ENCODE peak calls at places on chromosomes 4 and X, in five cellular contexts. U is ovary, S is adrenal gland, X is lower lobe of right lung, H is epithelial cell of esophagus. G is an unnamed sample.

GRCh38 chrX:53974529-53974928 is 69.7 kb downstream of the PHF8 start:
- DNase-seq in H (no peak), S (no peak), U (no peak), X (no peak), G (no peak)

GRCh38 chr4:87150498-87151261 is 69.7 kb downstream of the KLHL8 start:
- DNase-seq in X (no peak), S (peak), U (no peak), H (peak), G (no peak)

GRCh38 chrX:45517090-45517973 is 316.7 kb upstream of the DIPK2B start:
- DNase-seq in S (no peak), U (no peak), H (peak), X (no peak), G (peak)

GRCh38 chrX:151878574-151878973 is 34.1 kb upstream of the MAGEA4 start:
- DNase-seq in U (no peak), H (no peak), X (no peak), S (no peak), G (no peak)

GRCh38 chr4:71396382-71396781 is 57.6 kb downstream of the SLC4A4 start:
- DNase-seq in H (peak), U (no peak), S (no peak), X (no peak), G (no peak)

GRCh38 chr4:176964116-176964691 is 171.5 kb upstream of the VEGFC start:
- DNase-seq in S (no peak), H (peak), U (no peak), X (no peak), G (no peak)

GRCh38 chr4:120839624-120839973 is 82.9 kb downstream of the PRDM5 start:
- DNase-seq in S (no peak), U (no peak), X (no peak), H (no peak), G (no peak)

GRCh38 chrX:77785400-77785745 is 643 bp downstream of the ATRX start:
- DNase-seq in X (no peak), S (peak), U (no peak), H (peak), G (no peak)

GRCh38 chr4:107094332-107094731 is 58.2 kb upstream of the DKK2 start:
- DNase-seq in X (no peak), U (no peak), S (no peak), H (peak), G (peak)

GRCh38 chr4:83205760-83206159 is 78.8 kb downstream of the COQ2 start:
- DNase-seq in U (no peak), H (no peak), X (no peak), S (no peak), G (no peak)

GRCh38 chr4:73895201-73896177 is 26.3 kb downstream of the CXCL1 start:
- DNase-seq in X (no peak), U (no peak), H (no peak), S (no peak), G (no peak)

GRCh38 chr4:76691767-76692689 is 205.9 kb downstream of the SOWAHB start:
- DNase-seq in H (no peak), X (no peak), U (no peak), S (no peak), G (peak)

GRCh38 chr4:76723373-76723772 is 174.6 kb downstream of the SOWAHB start:
- DNase-seq in U (no peak), H (no peak), S (no peak), X (no peak), G (no peak)

GRCh38 chr4:163901305-163901704 is 406.8 kb downstream of the TMA16 start:
- DNase-seq in H (no peak), X (no peak), U (no peak), S (no peak), G (no peak)

GRCh38 chrX:82058728-82059127 is 856.8 kb downstream of the SH3BGRL start:
- DNase-seq in X (no peak), S (no peak), U (no peak), H (no peak), G (no peak)

GRCh38 chr4:145012841-145013240 is 85.2 kb downstream of the ANAPC10 start:
- DNase-seq in H (peak), S (peak), X (no peak), U (no peak), G (peak)

GRCh38 chr4:14000091-14000814 is 372.7 kb upstream of the BOD1L1 start:
- DNase-seq in S (no peak), U (no peak), H (peak), X (no peak), G (no peak)

GRCh38 chr4:78756721-78757120 is 19.4 kb upstream of the BMP2K start:
- DNase-seq in U (no peak), X (no peak), S (no peak), H (no peak), G (no peak)

GRCh38 chrX:100687128-100687527 is 43.1 kb downstream of the SRPX2 start:
- DNase-seq in X (no peak), S (no peak), H (no peak), U (no peak), G (no peak)

GRCh38 chr4:165208741-165209388 is 1.5 kb downstream of the KLHL2 start:
- DNase-seq in X (no peak), S (no peak), U (no peak), H (peak), G (no peak)

GRCh38 chrX:130625381-130625780 is 223.6 kb downstream of the RBMX2 start:
- DNase-seq in S (no peak), H (no peak), X (no peak), U (no peak), G (no peak)

GRCh38 chr4:90126805-90127204 is 389 bp upstream of the CCSER1 start:
- DNase-seq in H (no peak), S (no peak), U (no peak), X (no peak), G (no peak)
- H3K4me3 ChIP-seq in H (no peak), S (no peak), U (peak), X (peak), G (peak)

GRCh38 chr4:26458104-26458503 is 32.2 kb downstream of the CCKAR start:
- DNase-seq in X (no peak), S (no peak), H (no peak), U (no peak), G (no peak)

GRCh38 chr4:26457412-26457811 is 32.9 kb downstream of the CCKAR start:
- DNase-seq in X (no peak), U (no peak), H (no peak), S (no peak), G (no peak)

GRCh38 chr4:26452565-26453531 is 37.4 kb downstream of the CCKAR start:
- DNase-seq in X (no peak), U (no peak), H (peak), S (no peak), G (no peak)

GRCh38 chr4:26455571-26455970 is 34.7 kb downstream of the CCKAR start:
- DNase-seq in H (no peak), S (no peak), X (no peak), U (no peak), G (no peak)

DNA sequence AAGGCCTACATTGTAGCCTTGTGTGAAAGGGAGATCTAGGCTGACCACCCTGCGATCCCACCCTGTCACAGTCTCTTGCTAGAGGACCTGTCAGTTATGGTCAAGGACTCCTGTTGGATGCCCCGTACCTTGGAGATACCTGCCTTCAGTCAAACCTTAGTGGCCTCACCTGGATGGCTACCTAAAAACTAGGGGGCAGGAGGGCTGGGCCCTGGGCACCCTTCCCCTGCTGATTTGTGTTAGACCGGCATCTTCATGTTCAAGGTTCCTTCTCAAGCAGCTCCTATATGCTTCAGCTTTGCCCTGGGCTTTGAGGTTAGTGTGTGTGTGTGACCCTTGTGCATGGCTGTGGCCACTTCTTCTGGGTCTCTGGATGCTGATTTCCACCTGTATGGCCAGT is 35.3 kb downstream of the CCKAR start:
- DNase-seq in X (no peak), H (no peak), S (no peak), U (no peak), G (no peak)
- TF ChIP-seq CTCF in X (no peak), H (no peak), S (no peak), U (no peak), G (no peak)

GRCh38 chrX:70172226-70172625 is 5.1 kb upstream of the DGAT2L6 start:
- DNase-seq in U (no peak), S (no peak), H (peak), X (no peak), G (no peak)

GRCh38 chrX:70166601-70167590 is 10.4 kb upstream of the DGAT2L6 start:
- DNase-seq in S (no peak), H (peak), X (no peak), U (no peak), G (no peak)

GRCh38 chrX:70171636-70172035 is 5.6 kb upstream of the DGAT2L6 start:
- DNase-seq in U (no peak), S (no peak), H (peak), X (no peak), G (no peak)

GRCh38 chrX:70169281-70169680 is 8.0 kb upstream of the DGAT2L6 start:
- DNase-seq in U (no peak), H (no peak), S (no peak), X (no peak), G (no peak)

DNA sequence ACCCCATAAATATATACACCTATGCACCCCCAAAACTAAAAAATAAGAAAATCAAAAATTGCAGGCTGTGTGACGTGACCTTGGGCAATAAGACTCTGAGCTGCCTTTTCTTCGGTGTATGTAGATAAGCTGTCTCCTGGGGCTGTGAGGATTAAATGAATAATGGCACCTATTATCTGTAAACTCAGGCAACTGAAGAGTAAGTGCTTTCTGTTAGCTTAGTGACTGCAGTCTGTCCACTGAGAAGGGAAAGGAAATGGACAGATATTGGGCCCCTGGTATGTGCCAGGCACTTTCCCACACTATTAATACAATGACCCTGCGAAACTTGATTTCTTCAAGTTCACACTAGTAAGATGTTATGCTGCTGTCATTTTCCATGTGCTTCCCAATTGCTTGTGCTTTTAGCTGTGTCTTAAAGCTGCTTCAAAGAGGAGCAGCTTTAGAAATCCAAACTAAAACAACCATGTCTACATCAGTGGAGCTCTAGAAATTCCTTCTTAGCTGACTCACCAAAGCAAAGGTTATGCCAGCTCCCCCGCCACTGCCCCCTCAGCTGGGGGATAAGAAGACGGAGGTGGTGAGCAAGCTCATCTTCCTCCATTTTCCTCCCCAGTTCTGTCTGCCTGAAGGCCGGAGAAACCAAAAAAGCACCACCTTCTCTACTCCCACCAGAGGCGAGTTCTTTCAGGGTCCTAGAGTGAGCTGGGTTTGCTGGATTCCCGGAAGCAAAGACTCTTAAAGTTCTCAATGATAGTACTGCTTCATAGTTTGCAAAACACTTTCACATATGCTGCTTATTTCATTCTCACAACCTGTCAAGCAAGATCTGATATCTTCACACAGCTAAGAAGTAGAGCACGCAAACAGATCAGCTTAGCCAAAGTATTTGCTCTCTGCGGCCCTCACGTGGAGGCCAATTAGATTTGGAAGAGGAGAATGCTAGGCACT is 8.8 kb upstream of the DGAT2L6 start:
- DNase-seq in X (no peak), S (peak), U (peak), H (peak), G (no peak)
- H3K4me3 ChIP-seq in X (no peak), S (no peak), U (no peak), H (no peak), G (no peak)

GRCh38 chr4:32909722-32910121 is 2189.6 kb downstream of the PCDH7 start:
- DNase-seq in H (no peak), X (no peak), U (no peak), S (no peak), G (no peak)
- TF ChIP-seq CTCF in H (no peak), X (no peak), U (no peak), S (no peak), G (no peak)

DNA sequence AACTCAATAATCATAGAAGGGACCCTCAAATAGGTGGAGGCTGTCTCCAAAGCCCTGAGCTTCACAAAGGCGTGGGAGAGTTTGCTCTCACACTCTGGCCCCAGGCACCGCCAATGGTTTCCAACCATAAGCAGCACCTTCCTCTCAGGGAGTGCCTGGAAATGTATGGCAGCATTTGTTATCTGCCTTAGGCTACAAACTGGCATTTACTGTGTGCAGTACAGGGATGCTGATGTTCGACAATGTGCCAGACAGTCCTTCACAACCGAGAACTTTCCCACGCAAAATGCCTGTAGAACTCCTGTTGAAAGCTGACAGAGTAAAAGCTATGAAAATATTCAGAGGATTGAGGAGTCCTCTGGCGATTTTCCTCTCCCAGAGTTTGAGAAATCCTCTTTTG is 55.7 kb upstream of the CDKN2AIP start:
- DNase-seq in H (no peak), S (no peak), X (no peak), U (no peak), G (no peak)
- H3K4me3 ChIP-seq in H (no peak), S (no peak), X (no peak), U (no peak), G (no peak)

GRCh38 chrX:48468693-48469691 is 1.1 kb downstream of the SLC38A5 start:
- DNase-seq in X (no peak), H (no peak), U (no peak), S (no peak), G (no peak)
- TF ChIP-seq CTCF in X (no peak), H (no peak), U (no peak), S (no peak), G (no peak)

GRCh38 chr4:171676555-171677215 is 136.5 kb upstream of the GALNTL6 start:
- DNase-seq in H (peak), S (no peak), U (no peak), X (no peak), G (no peak)

GRCh38 chr4:171674781-171675180 is 138.4 kb upstream of the GALNTL6 start:
- DNase-seq in U (no peak), H (no peak), X (no peak), S (no peak), G (no peak)
- H3K4me3 ChIP-seq in U (no peak), H (no peak), X (no peak), S (no peak), G (no peak)